ENCODE peak calls at places on chromosomes 2 and 18, in seven cellular contexts. W is iPS-NIHi11; V is stimulated activated CD4-positive, alpha-beta T cell treated with anti-CD3 and anti-CD28 coated beads, Interleukin-12 subunit alpha, Interleukin-12 subunit beta, amount 100 ng/mL, for 4 hours; G is globus pallidus; Q is foreskin fibroblast; H is NCI-H2171 treated with DMSO at 0.1 percent for 48 hours; O is activated CD4-positive, alpha-beta T cell treated with anti-CD3 and anti-CD28 coated beads for 4 hours. D is an unnamed sample.

GRCh38 chr2:236748801-236749200 is 179.2 kb downstream of the ACKR3 start:
- DNase-seq in G (no peak), H (no peak), O (no peak), W (no peak), V (no peak), Q (no peak), D (no peak)

GRCh38 chr2:135245055-135245454 is 193.0 kb downstream of the RAB3GAP1 start:
- DNase-seq in O (peak; percentile 1), W (peak; percentile 10), G (no peak), Q (peak; percentile 70), V (no peak), H (peak; percentile 8), D (peak; percentile 65)

GRCh38 chr2:120751553-120751952 is 15.9 kb downstream of the GLI2 start:
- DNase-seq in O (no peak), V (no peak), W (no peak), H (no peak), Q (no peak), G (no peak), D (no peak)

GRCh38 chr2:974054-974453 is 23.4 kb downstream of the SNTG2 start:
- DNase-seq in O (no peak), V (no peak), W (no peak), G (no peak), H (no peak), Q (no peak), D (no peak)

GRCh38 chr2:30789670-30790210 is 17.5 kb downstream of the CAPN13 start:
- DNase-seq in Q (no peak), V (no peak), W (peak; percentile 32), O (no peak), G (no peak), H (no peak), D (no peak)

GRCh38 chr18:55586841-55587240 is 1.2 kb downstream of the TCF4 start:
- DNase-seq in V (no peak), Q (peak; percentile 59), O (no peak), W (no peak), G (peak; percentile 71), H (peak; percentile 51), D (peak; percentile 56)

GRCh38 chr2:240604939-240605716 is 18.6 kb downstream of the CAPN10 start:
- DNase-seq in G (no peak), W (no peak), V (no peak), H (no peak), O (no peak), Q (no peak), D (no peak)

GRCh38 chr2:225223301-225223700 is 176.2 kb upstream of the NYAP2 start:
- DNase-seq in W (no peak), G (no peak), V (no peak), O (no peak), H (no peak), Q (no peak), D (no peak)

GRCh38 chr2:196445991-196446390 is 193.5 kb upstream of the CCDC150 start:
- DNase-seq in V (no peak), G (no peak), Q (no peak), O (no peak), W (no peak), H (no peak), D (no peak)

GRCh38 chr2:27135471-27135955 is 1.1 kb upstream of the PREB start:
- DNase-seq in G (no peak), H (no peak), Q (no peak), O (no peak), W (no peak), V (no peak), D (no peak)

GRCh38 chr2:76850969-76851368 is 671.2 kb downstream of the LRRTM4 start:
- DNase-seq in G (no peak), Q (no peak), O (no peak), V (no peak), H (peak; percentile 4), W (no peak), D (no peak)

GRCh38 chr2:145769053-145769716 is 1249.3 kb upstream of the ZEB2 start:
- DNase-seq in O (no peak), H (peak; percentile 94), W (no peak), Q (no peak), G (no peak), V (no peak), D (no peak)

GRCh38 chr2:29041161-29041660 is 33.1 kb downstream of the PCARE start:
- DNase-seq in G (no peak), H (no peak), V (no peak), W (no peak), O (no peak), Q (no peak), D (no peak)

GRCh38 chr2:174844295-174844708 is 80.0 kb upstream of the CHRNA1 start:
- DNase-seq in Q (no peak), V (no peak), H (peak; percentile 81), W (no peak), G (no peak), O (no peak), D (no peak)

GRCh38 chr2:75361486-75361885 is 162.2 kb upstream of the TACR1 start:
- DNase-seq in Q (no peak), V (no peak), W (no peak), O (no peak), G (no peak), H (no peak), D (no peak)

GRCh38 chr2:10273215-10274175 is 29.2 kb upstream of the HPCAL1 start:
- DNase-seq in O (no peak), V (no peak), G (no peak), H (no peak), Q (no peak), W (no peak), D (no peak)

GRCh38 chr18:50161806-50162205 is 33.1 kb downstream of the MYO5B start:
- DNase-seq in W (no peak), O (no peak), Q (no peak), H (no peak), V (no peak), G (no peak), D (no peak)

GRCh38 chr2:68371138-68371537 is 6.1 kb downstream of the PLEK start:
- DNase-seq in Q (no peak), G (no peak), V (no peak), W (no peak), H (no peak), O (no peak), D (no peak)

GRCh38 chr2:233402774-233403173 is 48.5 kb downstream of the DGKD start:
- DNase-seq in W (no peak), H (no peak), Q (no peak), G (no peak), O (no peak), V (no peak), D (no peak)

GRCh38 chr2:189152476-189152875 is 27.1 kb downstream of the COL5A2 start:
- DNase-seq in G (no peak), V (no peak), H (no peak), Q (no peak), W (no peak), O (no peak), D (peak; percentile 42)

GRCh38 chr2:120110507-120110906 is 97.6 kb downstream of the EPB41L5 start:
- DNase-seq in H (no peak), G (no peak), V (no peak), O (no peak), W (no peak), Q (no peak), D (no peak)

GRCh38 chr2:18132697-18133096 is 254.2 kb downstream of the KCNS3 start:
- DNase-seq in V (no peak), G (no peak), Q (peak; percentile 22), W (no peak), H (no peak), O (no peak), D (peak; percentile 31)

GRCh38 chr18:36411745-36412168 is 114.2 kb downstream of the FHOD3 start:
- DNase-seq in W (peak; percentile 64), H (peak; percentile 27), Q (peak; percentile 56), V (no peak), G (no peak), O (no peak), D (peak; percentile 53)